ENCODE peak calls at places on chromosomes 1 and 21, in six cellular contexts. F, G, C, V, U and Q are unnamed samples.
A peak's percentile ranks its signal among the peaks of the same experiment; 100 is the strongest.

GRCh38 chr1:118960567-118961136 is 27.5 kb downstream of the TBX15 start:
- DNase-seq in F (no peak), G (peak; percentile 89), C (no peak), V (peak; percentile 42), U (peak; percentile 92), Q (no peak)

GRCh38 chr21:45382698-45383000 is 22.3 kb upstream of the COL18A1 start:
- DNase-seq in F (no peak), G (no peak), C (no peak), V (no peak), U (peak; percentile 68), Q (no peak)

GRCh38 chr1:44251989-44252625 is 38.8 kb downstream of the DMAP1 start:
- DNase-seq in F (no peak), G (no peak), C (no peak), V (no peak), U (no peak), Q (no peak)

GRCh38 chr21:43658769-43659135 is 536 bp downstream of the HSF2BP start:
- DNase-seq in F (no peak), G (no peak), C (peak; percentile 30), V (no peak), U (peak; percentile 82), Q (no peak)

GRCh38 chr1:17844146-17844826 is 89.2 kb downstream of the ACTL8 start:
- DNase-seq in F (no peak), G (no peak), C (no peak), V (no peak), U (no peak), Q (no peak)

GRCh38 chr1:226549094-226549936 is 751 bp downstream of the STUM start:
- DNase-seq in F (no peak), G (no peak), C (no peak), V (no peak), U (no peak), Q (peak; percentile 29)

GRCh38 chr1:217527151-217527550 is 103.7 kb downstream of the GPATCH2 start:
- DNase-seq in F (no peak), G (no peak), C (no peak), V (no peak), U (no peak), Q (no peak)

GRCh38 chr1:17833661-17834501 is 78.7 kb downstream of the ACTL8 start:
- DNase-seq in F (no peak), G (no peak), C (no peak), V (no peak), U (peak; percentile 71), Q (no peak)

GRCh38 chr1:35714921-35715567 is 3.6 kb downstream of the C1orf216 start:
- DNase-seq in F (no peak), G (no peak), C (no peak), V (no peak), U (no peak), Q (no peak)

GRCh38 chr21:27646691-27647090 is 679.8 kb upstream of the ADAMTS5 start:
- DNase-seq in F (no peak), G (no peak), C (no peak), V (no peak), U (no peak), Q (no peak)

GRCh38 chr1:15148475-15148874 is 5.1 kb upstream of the TMEM51 start:
- DNase-seq in F (no peak), G (no peak), C (no peak), V (no peak), U (no peak), Q (no peak)

GRCh38 chr1:226608699-226609505 is 60.3 kb downstream of the STUM start:
- DNase-seq in F (peak; percentile 57), G (peak; percentile 66), C (peak; percentile 64), V (peak; percentile 75), U (no peak), Q (peak; percentile 55)

GRCh38 chr1:209651148-209651547 is 1.1 kb downstream of the LAMB3 start:
- DNase-seq in F (peak; percentile 89), G (peak; percentile 79), C (peak; percentile 68), V (peak; percentile 73), U (peak; percentile 94), Q (no peak)

GRCh38 chr1:234961468-234962339 is 166.9 kb downstream of the TOMM20 start:
- DNase-seq in F (no peak), G (no peak), C (no peak), V (peak; percentile 95), U (peak; percentile 76), Q (no peak)

GRCh38 chr1:244941121-244941520 is 76.8 kb upstream of the HNRNPU start:
- DNase-seq in F (no peak), G (no peak), C (no peak), V (no peak), U (no peak), Q (peak; percentile 37)

GRCh38 chr1:48000883-48001282 is 3.7 kb upstream of the TRABD2B start:
- DNase-seq in F (no peak), G (no peak), C (no peak), V (no peak), U (no peak), Q (no peak)

GRCh38 chr21:38261851-38262250 is 5.1 kb downstream of the KCNJ15 start:
- DNase-seq in F (no peak), G (no peak), C (no peak), V (no peak), U (no peak), Q (no peak)

GRCh38 chr1:31101147-31101502 is 35.6 kb upstream of the PUM1 start:
- DNase-seq in F (no peak), G (no peak), C (no peak), V (peak; percentile 72), U (no peak), Q (no peak)

GRCh38 chr1:24015226-24016210 is 35.4 kb upstream of the SRSF10 start:
- DNase-seq in F (no peak), G (peak; percentile 38), C (no peak), V (peak; percentile 85), U (peak; percentile 59), Q (no peak)

GRCh38 chr1:172351347-172351746 is 69.1 kb upstream of the C1orf105 start:
- DNase-seq in F (no peak), G (no peak), C (no peak), V (peak; percentile 45), U (no peak), Q (no peak)

GRCh38 chr1:93964777-93965200 is 55.6 kb upstream of the GCLM start:
- DNase-seq in F (no peak), G (no peak), C (no peak), V (peak; percentile 62), U (no peak), Q (no peak)

GRCh38 chr1:67459068-67459467 is 28.9 kb upstream of the SERBP1 start:
- DNase-seq in F (no peak), G (no peak), C (no peak), V (no peak), U (no peak), Q (no peak)

GRCh38 chr1:42333662-42334239 is 1.3 kb downstream of the FOXJ3 start:
- DNase-seq in F (no peak), G (no peak), C (no peak), V (no peak), U (no peak), Q (no peak)

GRCh38 chr1:42336978-42337377 is 1.9 kb upstream of the FOXJ3 start:
- DNase-seq in F (no peak), G (no peak), C (no peak), V (no peak), U (no peak), Q (no peak)

GRCh38 chr1:42335809-42336518 is 929 bp upstream of the FOXJ3 start:
- DNase-seq in F (no peak), G (peak; percentile 38), C (no peak), V (peak; percentile 56), U (no peak), Q (no peak)

GRCh38 chr1:42334240-42335049 is 590 bp downstream of the FOXJ3 start:
- DNase-seq in F (peak; percentile 51), G (peak; percentile 34), C (peak; percentile 53), V (peak; percentile 54), U (peak; percentile 91), Q (no peak)

DNA sequence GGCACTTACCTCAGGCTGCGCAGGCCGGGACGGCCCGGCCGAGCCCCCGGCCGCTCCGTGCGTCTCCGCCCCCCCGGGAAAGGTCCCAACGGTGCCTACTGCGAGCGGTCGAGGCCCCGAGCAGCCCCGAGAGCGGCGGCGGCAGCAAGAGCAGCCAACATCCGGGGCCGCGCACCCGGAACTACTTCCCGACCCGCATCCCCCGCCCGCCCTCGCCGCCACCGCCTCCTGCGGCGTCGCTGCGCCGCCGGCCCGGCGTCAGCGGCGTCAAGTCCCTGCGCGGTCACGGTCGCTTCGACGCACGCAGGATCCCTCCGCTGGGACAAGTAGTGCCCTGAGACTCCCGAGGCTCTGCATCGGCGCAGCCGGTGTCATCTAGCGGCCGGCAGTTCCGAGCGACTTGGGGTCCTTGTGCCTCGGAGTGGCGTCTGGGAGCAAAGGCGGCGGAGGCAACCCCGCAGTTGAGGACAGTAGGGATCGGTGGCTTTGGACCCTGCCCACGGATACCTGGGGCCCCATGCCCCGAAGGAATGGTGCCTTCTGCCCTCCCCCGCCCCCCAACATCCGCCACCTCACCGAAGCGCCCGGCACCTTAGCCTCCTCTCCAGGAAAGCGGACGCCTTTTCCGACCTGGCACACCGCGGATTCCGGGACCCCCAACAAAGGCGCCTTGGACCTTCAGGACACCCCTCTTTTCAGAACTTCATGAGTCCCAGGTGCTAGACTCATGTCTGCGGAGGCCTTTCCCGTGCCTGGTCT is at the start of gene FOXJ3:
- DNase-seq in F (peak; percentile 90), G (peak; percentile 80), C (peak; percentile 93), V (peak; percentile 96), U (peak; percentile 98), Q (peak; percentile 91)
- TF ChIP-seq CTCF in F (no peak), G (no peak), C (no peak), V (no peak), U (no peak), Q (no peak)

GRCh38 chr1:73218995-73219546 is 936.7 kb upstream of the NEGR1 start:
- DNase-seq in F (no peak), G (no peak), C (no peak), V (no peak), U (no peak), Q (no peak)
- TF ChIP-seq CTCF in F (no peak), G (no peak), C (no peak), V (no peak), U (no peak), Q (no peak)

GRCh38 chr1:205983925-205984725 is 19.1 kb downstream of the RAB7B start:
- DNase-seq in F (peak; percentile 61), G (peak; percentile 63), C (peak; percentile 71), V (peak; percentile 69), U (peak; percentile 92), Q (peak; percentile 39)
- TF ChIP-seq CTCF in F (peak; percentile 58), G (peak; percentile 51), C (peak; percentile 84), V (peak; percentile 95), U (no peak), Q (no peak)

DNA sequence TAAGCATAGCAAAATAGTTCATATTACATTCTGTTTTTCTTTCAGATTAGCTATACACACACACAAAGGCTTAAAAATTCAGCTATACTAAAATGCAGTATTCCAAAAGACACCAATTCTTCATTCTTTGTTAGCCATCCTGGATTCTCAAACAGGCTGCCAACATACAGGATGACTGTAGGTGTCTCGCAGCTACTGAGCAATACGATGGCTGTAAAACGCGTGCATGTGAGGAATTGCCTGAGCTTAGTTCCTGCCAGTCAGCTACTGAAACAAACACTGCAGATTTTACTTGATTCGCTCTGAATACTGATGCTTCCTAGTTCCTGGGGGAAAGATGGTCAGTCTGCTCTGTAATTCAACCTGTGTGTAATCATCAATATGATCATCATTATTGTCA is 24.7 kb upstream of the HMGN1 start:
- DNase-seq in F (no peak), G (no peak), C (no peak), V (peak; percentile 64), U (no peak), Q (no peak)
- TF ChIP-seq CTCF in F (no peak), G (peak; percentile 7), C (peak; percentile 32), V (peak; percentile 53), U (no peak), Q (no peak)